ENCODE peak calls at places on chromosome 5, in four cellular contexts. N, B, O and E are unnamed samples.

GRCh38 chr5:136207631-136208030 is 14.7 kb upstream of the SMIM32 start:
- DNase-seq in B (no peak), O (no peak), N (no peak), E (no peak)

GRCh38 chr5:71973563-71973962 is 133.7 kb upstream of the MAP1B start:
- DNase-seq in O (no peak), B (no peak), N (no peak), E (peak)

GRCh38 chr5:151092750-151093149 is 11.9 kb upstream of the TNIP1 start:
- DNase-seq in N (no peak), O (peak), B (no peak), E (peak)

GRCh38 chr5:60521379-60522298 is 178.3 kb downstream of the DEPDC1B start:
- DNase-seq in N (peak), B (no peak), O (no peak), E (peak)

GRCh38 chr5:132747693-132748440 is 641 bp downstream of the CCNI2 start:
- DNase-seq in B (peak), O (no peak), N (peak), E (no peak)

GRCh38 chr5:142540774-142541466 is 145.0 kb downstream of the FGF1 start:
- DNase-seq in N (no peak), B (no peak), O (peak), E (peak)

GRCh38 chr5:74543162-74543995 is 97.1 kb downstream of the ENC1 start:
- DNase-seq in B (no peak), O (peak), N (no peak), E (peak)

GRCh38 chr5:61619289-61619688 is 287.2 kb downstream of the ZSWIM6 start:
- DNase-seq in O (no peak), B (no peak), N (no peak), E (no peak)

GRCh38 chr5:172866802-172867748 is 33.0 kb downstream of the ERGIC1 start:
- DNase-seq in O (no peak), B (no peak), N (no peak), E (no peak)

GRCh38 chr5:88045146-88045545 is 223.5 kb downstream of the TMEM161B start:
- DNase-seq in B (no peak), N (no peak), O (no peak), E (no peak)

GRCh38 chr5:78568212-78568611 is 80.4 kb downstream of the LHFPL2 start:
- DNase-seq in N (no peak), B (no peak), O (no peak), E (no peak)

GRCh38 chr5:78566747-78567449 is 81.7 kb downstream of the LHFPL2 start:
- DNase-seq in B (no peak), N (peak), O (peak), E (peak)

GRCh38 chr5:78569441-78569840 is 79.1 kb downstream of the LHFPL2 start:
- DNase-seq in O (peak), B (no peak), N (no peak), E (peak)

GRCh38 chr5:78570646-78571045 is 77.9 kb downstream of the LHFPL2 start:
- DNase-seq in O (no peak), B (no peak), N (no peak), E (no peak)

DNA sequence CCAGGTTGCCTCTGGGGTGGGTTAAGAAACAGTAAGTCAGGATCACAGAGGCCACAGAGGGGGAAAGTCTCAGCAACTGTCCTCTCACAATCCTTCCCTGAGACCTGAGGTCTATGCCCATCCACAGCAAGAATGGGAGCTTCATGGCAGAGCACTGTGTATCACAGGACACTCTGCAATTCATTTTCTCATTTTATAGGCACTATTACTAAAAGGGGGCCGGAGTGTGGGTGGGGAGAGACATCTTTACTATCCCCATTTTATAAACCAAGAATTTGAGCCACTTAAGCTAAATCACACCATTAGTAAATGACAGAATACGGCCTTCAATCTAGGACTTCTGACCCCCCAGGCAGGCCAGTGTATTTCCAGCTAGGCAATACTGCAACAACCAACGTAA is 79.9 kb downstream of the LHFPL2 start:
- DNase-seq in B (no peak), N (no peak), O (no peak), E (no peak)
- H3K4me3 ChIP-seq in B (no peak), N (no peak), O (no peak), E (no peak)

GRCh38 chr5:140260089-140260656 is 42.7 kb downstream of the PFDN1 start:
- DNase-seq in O (no peak), N (no peak), B (no peak), E (no peak)

GRCh38 chr5:140259509-140259908 is 43.4 kb downstream of the PFDN1 start:
- DNase-seq in O (no peak), N (no peak), B (no peak), E (no peak)

GRCh38 chr5:140262839-140263238 is 40.1 kb downstream of the PFDN1 start:
- DNase-seq in N (no peak), B (no peak), O (no peak), E (no peak)

GRCh38 chr5:140261403-140262171 is 41.3 kb downstream of the PFDN1 start:
- DNase-seq in N (no peak), O (peak), B (peak), E (peak)

GRCh38 chr5:140262221-140262620 is 40.7 kb downstream of the PFDN1 start:
- DNase-seq in O (no peak), B (no peak), N (no peak), E (no peak)
- H3K4me3 ChIP-seq in O (no peak), B (no peak), N (no peak), E (no peak)

GRCh38 chr5:123298335-123299010 is 124.7 kb downstream of the CEP120 start:
- DNase-seq in O (no peak), N (no peak), B (no peak), E (no peak)
- H3K4me3 ChIP-seq in O (no peak), N (no peak), B (no peak), E (no peak)

GRCh38 chr5:8213701-8214240 is 344.8 kb downstream of the MTRR start:
- DNase-seq in N (no peak), B (no peak), O (no peak), E (no peak)
- H3K4me3 ChIP-seq in N (no peak), B (no peak), O (no peak), E (no peak)

GRCh38 chr5:92561362-92562006 is 1019.5 kb downstream of the NR2F1-AS1 start:
- DNase-seq in O (peak), N (no peak), B (no peak), E (no peak)

GRCh38 chr5:92562065-92562464 is 1019.0 kb downstream of the NR2F1-AS1 start:
- DNase-seq in N (no peak), O (no peak), B (no peak), E (no peak)

GRCh38 chr5:92559331-92559730 is 1021.7 kb downstream of the NR2F1-AS1 start:
- DNase-seq in O (no peak), N (no peak), B (no peak), E (no peak)

GRCh38 chr5:92559743-92560142 is 1021.3 kb downstream of the NR2F1-AS1 start:
- DNase-seq in N (no peak), B (no peak), O (peak), E (peak)

GRCh38 chr5:92560698-92561361 is 1020.2 kb downstream of the NR2F1-AS1 start:
- DNase-seq in N (no peak), B (no peak), O (peak), E (peak)
- H3K4me3 ChIP-seq in N (no peak), B (no peak), O (no peak), E (no peak)

GRCh38 chr5:53478411-53479044 is 1.9 kb upstream of the FST start:
- DNase-seq in O (peak), N (peak), B (no peak), E (peak)
- H3K4me3 ChIP-seq in O (peak), N (no peak), B (peak), E (peak)

DNA sequence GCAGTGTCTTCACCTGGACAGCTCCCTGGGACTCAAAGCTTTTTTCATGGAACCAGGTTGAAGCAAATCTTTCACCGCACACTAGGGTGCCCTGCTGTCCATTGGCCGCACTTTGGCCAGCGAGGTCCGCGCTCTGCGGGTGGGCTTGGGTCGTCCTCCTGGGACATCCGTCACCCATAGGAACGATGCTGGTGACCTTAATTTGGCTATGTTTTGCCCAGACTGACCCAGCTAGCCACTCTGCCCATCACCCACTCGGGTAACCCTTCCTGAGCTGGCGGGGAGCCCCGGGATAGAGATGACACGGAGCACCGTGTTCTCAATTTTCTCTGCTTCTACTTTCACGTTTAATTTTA is 25.9 kb downstream of the ZDHHC11B start:
- DNase-seq in O (no peak), N (no peak), B (no peak), E (no peak)
- H3K4me3 ChIP-seq in O (no peak), N (no peak), B (peak), E (no peak)

GRCh38 chr5:3592298-3592697 is 3.3 kb upstream of the IRX1 start:
- DNase-seq in B (no peak), N (no peak), O (no peak), E (no peak)

GRCh38 chr5:3595102-3595961 is at the start of gene IRX1:
- DNase-seq in B (no peak), O (no peak), N (no peak), E (peak)

GRCh38 chr5:3593771-3594513 is 1.7 kb upstream of the IRX1 start:
- DNase-seq in O (no peak), N (no peak), B (no peak), E (peak)

GRCh38 chr5:3596261-3596825 is 711 bp downstream of the IRX1 start:
- DNase-seq in O (no peak), N (no peak), B (no peak), E (peak)

DNA sequence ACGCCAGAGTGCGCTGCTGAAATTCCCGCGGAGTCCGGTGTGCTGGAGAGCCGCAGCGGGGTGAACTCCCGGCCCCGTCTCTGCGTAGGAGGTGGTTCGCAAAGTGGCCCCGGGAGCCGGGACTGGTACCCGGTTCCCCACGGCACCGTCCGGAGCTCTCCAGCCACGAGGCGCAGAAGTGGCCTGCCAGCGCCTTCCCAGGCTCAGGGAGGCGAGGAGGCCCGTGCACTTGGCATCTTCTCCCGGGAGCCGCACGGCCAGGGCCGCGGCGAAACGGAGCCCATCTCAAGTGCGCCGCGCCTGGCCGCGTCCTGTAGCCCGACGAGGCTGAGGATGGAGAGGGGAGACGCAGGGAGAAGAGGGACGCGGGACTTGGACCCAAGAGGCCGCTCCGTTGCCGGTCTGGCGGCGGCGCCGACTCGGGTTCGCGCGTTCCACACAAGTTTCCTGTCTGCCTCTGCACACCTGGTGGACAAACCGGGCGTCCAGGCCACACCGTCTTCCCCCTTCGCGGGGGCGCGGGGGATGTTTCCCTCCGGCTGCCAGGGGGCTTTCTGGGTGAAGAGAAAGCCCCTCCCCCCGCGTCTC is 1.0 kb upstream of the IRX1 start:
- DNase-seq in B (no peak), O (no peak), N (no peak), E (peak)
- H3K4me3 ChIP-seq in B (no peak), O (no peak), N (no peak), E (peak)